ENCODE peak calls at places on chromosomes 4 and X, in five cellular contexts. B, T, M, D and K are unnamed samples.

GRCh38 chrX:19964017-19964710 is 26.7 kb downstream of the BCLAF3 start:
- DNase-seq in D (no peak), M (peak; percentile 62), B (no peak), T (no peak), K (no peak)

GRCh38 chr4:5870701-5871100 is 22.2 kb downstream of the CRMP1 start:
- DNase-seq in M (no peak), D (no peak), B (no peak), T (no peak), K (no peak)

GRCh38 chrX:139815771-139816170 is 107.8 kb upstream of the MCF2 start:
- DNase-seq in M (no peak), D (no peak), B (no peak), T (no peak), K (no peak)

GRCh38 chr4:48706741-48707140 is 73.3 kb downstream of the FRYL start:
- DNase-seq in T (no peak), D (no peak), B (no peak), M (no peak), K (no peak)

GRCh38 chr4:137651128-137651527 is 118.8 kb upstream of the PCDH18 start:
- DNase-seq in T (no peak), M (peak; percentile 45), D (no peak), B (no peak), K (no peak)

GRCh38 chr4:40515037-40515397 is 114.6 kb downstream of the RBM47 start:
- DNase-seq in M (peak; percentile 68), D (no peak), T (no peak), B (no peak), K (no peak)

GRCh38 chrX:9875801-9876200 is 89.6 kb downstream of the SHROOM2 start:
- DNase-seq in M (no peak), B (no peak), D (no peak), T (no peak), K (no peak)

GRCh38 chr4:110139106-110139505 is 59.3 kb downstream of the ELOVL6 start:
- DNase-seq in M (no peak), B (no peak), D (no peak), T (no peak), K (no peak)

GRCh38 chr4:6332042-6332668 is 62.5 kb downstream of the WFS1 start:
- DNase-seq in D (no peak), B (no peak), T (no peak), M (peak; percentile 62), K (peak; percentile 47)